ENCODE peak calls at places on chromosome 19, in nine cellular contexts. O is SK-N-SH, I is suprapubic skin, N is stomach, F is upper lobe of left lung, Y is HepG2, A is prostate gland, K is GM12878, S is breast epithelium. W is an unnamed sample. For H3K4me1, the result is how much of the 10 kb centered on the place peaks cover.

GRCh38 chr19:1747285-1748114 is 5.8 kb upstream of the ONECUT3 start:
- DNase-seq in O (no peak), I (no peak), N (peak), F (no peak), Y (peak), A (no peak), K (no peak), S (no peak), W (no peak)

GRCh38 chr19:1725100-1726064 is 27.9 kb upstream of the ONECUT3 start:
- DNase-seq in O (peak), I (no peak), N (peak), F (peak), Y (peak), A (no peak), K (no peak), S (no peak), W (no peak)

GRCh38 chr19:47247308-47247990 is 8.9 kb upstream of the CCDC9 start:
- DNase-seq in O (peak), I (peak), N (peak), F (peak), Y (peak), A (no peak), K (no peak), S (peak), W (peak)

GRCh38 chr19:44212865-44213346 is 574 bp downstream of the ZNF227 start:
- DNase-seq in O (peak), I (no peak), N (no peak), F (no peak), Y (peak), A (peak), K (no peak), S (no peak), W (no peak)

GRCh38 chr19:30744741-30745475 is 372.7 kb downstream of the ZNF536 start:
- DNase-seq in O (no peak), I (no peak), N (no peak), F (no peak), Y (no peak), A (no peak), K (no peak), S (no peak), W (no peak)

GRCh38 chr19:7772752-7773291 is 9.8 kb downstream of the CLEC4M start:
- DNase-seq in O (no peak), I (no peak), N (no peak), F (no peak), Y (no peak), A (no peak), K (peak), S (no peak), W (no peak)

GRCh38 chr19:31073485-31074221 is 275.6 kb downstream of the TSHZ3 start:
- DNase-seq in O (no peak), I (no peak), N (no peak), F (no peak), Y (no peak), A (no peak), K (no peak), S (no peak), W (no peak)

GRCh38 chr19:45972944-45973525 is 630 bp downstream of the NOVA2 start:
- DNase-seq in O (no peak), I (no peak), N (no peak), F (peak), Y (no peak), A (no peak), K (no peak), S (no peak), W (no peak)

GRCh38 chr19:35030257-35031071 is at the start of gene SCN1B:
- DNase-seq in O (peak), I (no peak), N (peak), F (peak), Y (peak), A (no peak), K (no peak), S (no peak), W (peak)

GRCh38 chr19:21396893-21397572 is at the start of gene ZNF493:
- DNase-seq in O (peak), I (peak), N (peak), F (peak), Y (peak), A (peak), K (peak), S (peak), W (peak)

GRCh38 chr19:55580628-55581144 is at the start of gene ZNF579:
- DNase-seq in O (peak), I (peak), N (peak), F (peak), Y (peak), A (peak), K (peak), S (peak), W (peak)

GRCh38 chr19:18414504-18415176 is 4.6 kb upstream of the SSBP4 start:
- DNase-seq in O (no peak), I (no peak), N (no peak), F (no peak), Y (no peak), A (no peak), K (no peak), S (no peak), W (peak)

GRCh38 chr19:47446534-47447469 is 24.9 kb downstream of the SLC8A2 start:
- DNase-seq in O (peak), I (no peak), N (peak), F (peak), Y (no peak), A (no peak), K (no peak), S (no peak), W (no peak)

GRCh38 chr19:53881482-53882390 is at the start of gene PRKCG:
- DNase-seq in O (peak), I (peak), N (peak), F (peak), Y (peak), A (no peak), K (no peak), S (no peak), W (peak)

GRCh38 chr19:37007587-37008220 is 70.5 kb upstream of the ZNF420 start:
- DNase-seq in O (peak), I (no peak), N (peak), F (peak), Y (no peak), A (peak), K (no peak), S (peak), W (peak)

GRCh38 chr19:19747357-19748220 is 14.7 kb upstream of the ZNF14 start:
- DNase-seq in O (no peak), I (no peak), N (peak), F (peak), Y (no peak), A (no peak), K (no peak), S (no peak), W (peak)

GRCh38 chr19:2624537-2625091 is 77.9 kb downstream of the GNG7 start:
- DNase-seq in O (peak), I (no peak), N (peak), F (peak), Y (peak), A (no peak), K (no peak), S (peak), W (peak)

GRCh38 chr19:28614634-28615545 is 598.1 kb downstream of the UQCRFS1 start:
- DNase-seq in O (no peak), I (no peak), N (no peak), F (no peak), Y (no peak), A (no peak), K (no peak), S (no peak), W (no peak)

GRCh38 chr19:48468806-48469055 is 438 bp upstream of the CYTH2 start:
- DNase-seq in O (no peak), I (no peak), N (no peak), F (no peak), Y (no peak), A (no peak), K (no peak), S (no peak), W (no peak)

GRCh38 chr19:41189425-41190065 is 3.5 kb upstream of the CYP2S1 start:
- DNase-seq in O (no peak), I (no peak), N (no peak), F (no peak), Y (no peak), A (no peak), K (no peak), S (no peak), W (no peak)

GRCh38 chr19:37217533-37217854 is 520 bp upstream of the ZNF383 start:
- DNase-seq in O (peak), I (no peak), N (no peak), F (no peak), Y (no peak), A (no peak), K (no peak), S (no peak), W (no peak)

GRCh38 chr19:27966390-27966816 is 1246.5 kb downstream of the UQCRFS1 start:
- DNase-seq in O (peak), I (no peak), N (no peak), F (no peak), Y (no peak), A (no peak), K (no peak), S (no peak), W (no peak)

GRCh38 chr19:7801020-7801570 is 28.9 kb upstream of the EVI5L start:
- DNase-seq in O (no peak), I (no peak), N (no peak), F (no peak), Y (no peak), A (no peak), K (no peak), S (no peak), W (peak)

GRCh38 chr19:43444531-43445340 is 20.7 kb downstream of the LYPD3 start:
- DNase-seq in O (no peak), I (no peak), N (no peak), F (no peak), Y (no peak), A (no peak), K (no peak), S (no peak), W (peak)

GRCh38 chr19:15283141-15283885 is 49.0 kb downstream of the BRD4 start:
- DNase-seq in O (no peak), I (no peak), N (no peak), F (no peak), Y (no peak), A (no peak), K (no peak), S (no peak), W (peak)

GRCh38 chr19:15282311-15282705 is 50.0 kb downstream of the BRD4 start:
- DNase-seq in O (no peak), I (no peak), N (no peak), F (no peak), Y (no peak), A (no peak), K (no peak), S (no peak), W (peak)

GRCh38 chr19:15279326-15279904 is 47.2 kb upstream of the EPHX3 start:
- DNase-seq in O (no peak), I (no peak), N (no peak), F (no peak), Y (no peak), A (no peak), K (no peak), S (no peak), W (no peak)

GRCh38 chr19:15280048-15280725 is 47.9 kb upstream of the EPHX3 start:
- DNase-seq in O (no peak), I (no peak), N (no peak), F (no peak), Y (no peak), A (no peak), K (no peak), S (no peak), W (no peak)

GRCh38 chr19:15280915-15281683 is 48.9 kb upstream of the EPHX3 start:
- DNase-seq in O (peak), I (peak), N (peak), F (peak), Y (peak), A (peak), K (no peak), S (peak), W (no peak)
- TF ChIP-seq POLR2AphosphoS5 in O (no peak), I (no peak), N (peak), F (peak), Y (no peak), A (peak), K (no peak), S (peak), W (peak)

GRCh38 chr19:15324791-15325519 is 7.4 kb downstream of the BRD4 start:
- DNase-seq in O (no peak), I (peak), N (peak), F (no peak), Y (no peak), A (no peak), K (no peak), S (no peak), W (peak)
- H3K4me1 ChIP-seq in O (under half), I (half or more), N (half or more), F (half or more), Y (half or more), A (under half), K (under half), S (under half), W (half or more)

DNA sequence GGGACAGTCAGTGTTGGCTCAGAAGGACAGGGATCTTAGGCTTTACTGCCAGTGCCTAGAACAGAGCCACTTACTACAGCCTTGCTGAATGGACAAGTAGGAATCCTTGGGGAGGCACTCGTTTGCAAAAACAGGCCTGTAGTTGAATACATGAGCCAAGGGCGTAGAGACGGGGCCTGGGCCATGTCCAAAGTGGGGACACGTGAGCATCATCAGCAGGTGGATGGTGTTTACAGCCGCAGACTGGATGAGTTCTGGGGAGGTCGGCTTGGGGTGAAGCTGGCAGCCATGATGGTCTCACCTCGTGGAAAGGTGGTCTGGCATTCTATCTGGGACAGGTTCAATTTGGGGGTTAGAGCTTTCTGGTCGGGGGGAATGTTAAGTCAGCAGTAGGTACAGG is 17.5 kb downstream of the RYR1 start:
- DNase-seq in O (no peak), I (no peak), N (no peak), F (no peak), Y (no peak), A (no peak), K (no peak), S (no peak), W (no peak)
- TF ChIP-seq POLR2AphosphoS5 in O (no peak), I (no peak), N (no peak), F (no peak), Y (no peak), A (no peak), K (no peak), S (no peak), W (no peak)

GRCh38 chr19:12784871-12785430 is 6.3 kb upstream of the JUNB start:
- DNase-seq in O (peak), I (peak), N (no peak), F (no peak), Y (no peak), A (peak), K (no peak), S (no peak), W (no peak)
- H3K4me1 ChIP-seq in O (half or more), I (half or more), N (half or more), F (half or more), Y (half or more), A (half or more), K (half or more), S (under half), W (half or more)

GRCh38 chr19:10568444-10568825 is 344 bp downstream of the CDKN2D start:
- DNase-seq in O (no peak), I (peak), N (peak), F (no peak), Y (no peak), A (no peak), K (no peak), S (peak), W (no peak)

GRCh38 chr19:10566658-10567410 is 1.0 kb upstream of the KRI1 start:
- DNase-seq in O (no peak), I (peak), N (no peak), F (no peak), Y (no peak), A (no peak), K (peak), S (no peak), W (peak)

GRCh38 chr19:10566408-10566657 is 523 bp upstream of the KRI1 start:
- DNase-seq in O (no peak), I (no peak), N (no peak), F (no peak), Y (no peak), A (no peak), K (no peak), S (no peak), W (no peak)

GRCh38 chr19:10567696-10568443 is 909 bp downstream of the CDKN2D start:
- DNase-seq in O (no peak), I (no peak), N (no peak), F (no peak), Y (no peak), A (no peak), K (no peak), S (no peak), W (no peak)

DNA sequence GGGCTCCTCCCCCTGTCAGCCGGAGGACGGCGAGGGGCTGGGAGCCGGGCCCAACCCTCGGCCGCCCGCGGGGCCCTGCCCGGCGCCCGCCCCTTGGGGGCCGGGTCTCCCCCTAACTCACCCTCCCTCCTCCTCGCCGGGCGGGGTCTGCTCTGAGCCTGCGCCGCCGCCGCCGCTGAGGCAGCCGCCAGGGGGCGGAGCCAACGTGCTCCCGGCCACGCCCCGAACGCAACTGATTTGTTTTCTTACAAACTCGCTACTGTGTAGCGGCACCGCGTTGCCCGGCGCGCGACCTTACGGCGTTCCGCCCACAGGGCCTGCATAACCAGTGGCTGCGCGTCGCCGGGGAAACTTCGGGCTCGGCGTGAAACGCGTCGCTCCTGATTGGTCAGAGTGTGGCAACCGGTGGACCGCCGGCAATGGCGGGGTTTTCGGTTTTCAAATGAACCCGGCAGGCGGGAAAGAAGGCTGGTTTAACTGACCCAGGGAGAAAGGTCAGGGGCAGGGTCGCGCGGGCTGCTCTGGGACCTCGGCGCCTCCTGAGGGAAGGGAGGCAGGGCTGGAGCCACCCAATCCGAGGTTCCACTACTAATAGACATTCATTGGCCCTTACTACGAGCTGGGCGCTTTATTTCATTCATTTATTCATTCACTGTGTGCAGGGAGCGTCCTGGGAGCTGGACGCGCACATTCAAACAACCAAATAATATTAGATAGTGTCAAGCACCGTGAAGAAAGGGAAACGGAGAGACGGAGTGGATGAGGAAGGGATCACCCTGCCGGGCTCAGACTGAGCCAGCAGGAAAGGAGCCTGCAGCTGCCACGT is at the start of gene CDKN2D:
- DNase-seq in O (peak), I (peak), N (peak), F (peak), Y (peak), A (peak), K (peak), S (peak), W (peak)
- TF ChIP-seq POLR2AphosphoS5 in O (no peak), I (no peak), N (peak), F (peak), Y (peak), A (peak), K (no peak), S (peak), W (peak)

GRCh38 chr19:13839193-13839937 is 37.6 kb upstream of the NANOS3 start:
- DNase-seq in O (peak), I (peak), N (peak), F (peak), Y (no peak), A (peak), K (peak), S (peak), W (peak)

GRCh38 chr19:13839938-13840750 is 36.8 kb upstream of the NANOS3 start:
- DNase-seq in O (no peak), I (peak), N (peak), F (peak), Y (no peak), A (no peak), K (no peak), S (peak), W (peak)

GRCh38 chr19:13841339-13842293 is 35.3 kb upstream of the NANOS3 start:
- DNase-seq in O (peak), I (peak), N (peak), F (peak), Y (no peak), A (peak), K (no peak), S (peak), W (peak)

GRCh38 chr19:13842294-13843103 is 34.4 kb upstream of the NANOS3 start:
- DNase-seq in O (peak), I (peak), N (peak), F (peak), Y (no peak), A (peak), K (no peak), S (peak), W (peak)

DNA sequence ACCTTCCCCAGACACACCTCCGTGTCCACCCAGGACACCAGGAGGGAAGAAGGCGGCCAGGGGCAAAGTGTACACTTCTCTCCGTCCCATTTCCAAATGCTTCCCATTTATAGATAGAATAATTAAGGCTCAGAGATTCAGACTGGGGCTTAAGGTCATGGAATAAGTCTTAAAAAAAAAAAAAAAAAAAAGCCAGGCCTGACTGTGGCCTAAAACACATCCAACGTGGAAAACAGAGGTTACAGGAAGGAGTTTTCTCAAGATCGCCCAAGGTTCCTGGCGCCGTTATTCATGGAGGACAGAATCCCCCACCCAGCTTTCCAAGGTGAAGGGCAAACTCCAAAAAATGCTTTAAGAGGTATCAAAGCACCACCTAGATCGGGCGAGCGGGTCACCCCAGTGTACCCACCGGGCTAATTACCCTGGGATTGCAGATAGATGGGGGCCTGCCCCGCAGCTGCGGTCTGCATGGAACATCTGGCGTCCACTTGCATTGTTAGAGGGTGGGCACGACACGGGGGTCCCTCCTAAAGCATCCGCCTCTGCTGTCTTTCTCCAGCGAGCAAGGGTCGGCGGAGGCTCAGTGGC is 36.1 kb upstream of the NANOS3 start:
- DNase-seq in O (peak), I (no peak), N (no peak), F (no peak), Y (no peak), A (no peak), K (no peak), S (no peak), W (peak)
- H3K4me1 ChIP-seq in O (half or more), I (half or more), N (half or more), F (half or more), Y (half or more), A (under half), K (half or more), S (under half), W (half or more)